ENCODE peak calls at places on chromosomes 13 and 19, in seven cellular contexts. I is left ventricle myocardium inferior, C is OCI-LY7, N is WERI-Rb-1, F is brain microvascular endothelial cell, Q is pancreas, H is left lung. T is an unnamed sample.

GRCh38 chr13:53001871-53002270 is 26.7 kb upstream of the OLFM4 start:
- DNase-seq in I (no peak), C (no peak), N (no peak), F (no peak), Q (no peak), H (no peak), T (no peak)

GRCh38 chr13:86974251-86974994 is 696.7 kb upstream of the SLITRK5 start:
- DNase-seq in I (no peak), C (no peak), N (no peak), F (no peak), Q (no peak), H (no peak), T (no peak)

GRCh38 chr19:53147645-53148044 is 11.2 kb downstream of the ZNF347 start:
- DNase-seq in I (no peak), C (no peak), N (no peak), F (no peak), Q (no peak), H (no peak), T (no peak)

GRCh38 chr13:49023441-49023840 is 47.7 kb downstream of the FNDC3A start:
- DNase-seq in I (no peak), C (no peak), N (no peak), F (peak), Q (no peak), H (no peak), T (no peak)

GRCh38 chr19:42095814-42096230 is 19.9 kb downstream of the ZNF574 start:
- DNase-seq in I (no peak), C (no peak), N (no peak), F (no peak), Q (no peak), H (no peak), T (no peak)

GRCh38 chr19:50230379-50231351 is 27.2 kb downstream of the MYH14 start:
- DNase-seq in I (peak), C (no peak), N (no peak), F (no peak), Q (no peak), H (no peak), T (no peak)

GRCh38 chr13:36819811-36820140 is 754 bp downstream of the RFXAP start:
- DNase-seq in I (no peak), C (no peak), N (peak), F (peak), Q (no peak), H (no peak), T (peak)

GRCh38 chr13:23928985-23929384 is 31.7 kb upstream of the C1QTNF9B start:
- DNase-seq in I (no peak), C (no peak), N (peak), F (peak), Q (no peak), H (no peak), T (no peak)

GRCh38 chr13:56932104-56932503 is 208.6 kb upstream of the PRR20A start:
- DNase-seq in I (no peak), C (no peak), N (no peak), F (no peak), Q (no peak), H (no peak), T (no peak)

GRCh38 chr19:2477732-2478191 is 1.8 kb downstream of the GADD45B start:
- DNase-seq in I (no peak), C (peak), N (no peak), F (no peak), Q (no peak), H (peak), T (peak)

GRCh38 chr19:11446652-11447301 is 11.3 kb downstream of the PRKCSH start:
- DNase-seq in I (peak), C (peak), N (peak), F (no peak), Q (peak), H (no peak), T (no peak)

GRCh38 chr19:40990972-40991381 is at the start of gene CYP2B6:
- DNase-seq in I (no peak), C (no peak), N (no peak), F (no peak), Q (no peak), H (no peak), T (no peak)
- TF ChIP-seq CTCF in I (no peak), C (no peak), N (no peak), F (no peak), Q (no peak), H (no peak), T (no peak)

GRCh38 chr13:79404361-79404760 is 1.7 kb downstream of the RBM26 start:
- DNase-seq in I (no peak), C (no peak), N (no peak), F (no peak), Q (no peak), H (no peak), T (peak)
- H3K4me3 ChIP-seq in I (peak), C (peak), N (peak), F (peak), Q (peak), H (peak), T (peak)

DNA sequence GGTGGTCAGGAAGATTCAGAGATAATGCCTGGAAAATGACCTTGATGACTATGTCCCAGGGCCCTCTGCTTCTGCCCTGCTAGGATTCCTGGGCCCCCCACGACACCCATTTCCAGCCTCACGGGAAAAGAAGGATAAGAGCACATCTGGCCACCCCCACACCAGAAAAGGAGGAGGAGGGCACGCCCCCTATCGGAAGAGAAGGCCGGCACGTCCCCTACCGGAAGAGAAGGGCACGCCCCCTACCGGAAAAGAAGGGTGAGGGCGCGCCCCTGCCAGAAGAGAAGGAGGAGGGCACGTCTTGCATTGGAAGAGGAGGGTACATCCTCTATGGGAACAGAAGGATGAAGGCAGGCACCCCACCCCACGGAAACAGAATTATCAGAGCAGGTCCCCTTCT is 84.3 kb downstream of the IER2 start:
- DNase-seq in I (peak), C (peak), N (peak), F (no peak), Q (peak), H (peak), T (peak)
- TF ChIP-seq CTCF in I (peak), C (peak), N (peak), F (peak), Q (peak), H (peak), T (peak)

DNA sequence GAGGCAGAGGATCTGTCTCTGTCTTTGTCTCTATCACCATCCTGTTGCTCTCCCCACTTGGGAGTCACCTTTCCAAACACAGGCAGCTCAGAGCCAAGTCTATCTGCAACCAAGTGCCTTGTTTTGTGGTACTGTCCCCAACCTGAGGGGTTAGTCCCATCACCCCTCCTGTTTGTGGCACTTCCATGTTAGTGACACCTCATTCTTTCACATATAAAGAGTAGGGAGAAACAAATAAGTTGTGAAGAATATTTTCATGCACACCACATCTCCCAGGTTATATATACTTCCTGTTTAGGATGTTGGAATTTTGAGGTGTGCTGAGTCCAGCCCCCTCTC is 3.7 kb downstream of the GDF15 start:
- DNase-seq in I (no peak), C (no peak), N (no peak), F (no peak), Q (no peak), H (no peak), T (no peak)
- H3K4me3 ChIP-seq in I (no peak), C (no peak), N (no peak), F (no peak), Q (no peak), H (no peak), T (no peak)

GRCh38 chr19:40682431-40682964 is 8.0 kb downstream of the NUMBL start:
- DNase-seq in I (no peak), C (no peak), N (no peak), F (no peak), Q (no peak), H (no peak), T (no peak)
- TF ChIP-seq CTCF in I (no peak), C (no peak), N (no peak), F (no peak), Q (no peak), H (no peak), T (no peak)

GRCh38 chr19:35509861-35510625 is 3.4 kb downstream of the DMKN start:
- DNase-seq in I (peak), C (peak), N (peak), F (no peak), Q (peak), H (peak), T (peak)

GRCh38 chr19:35512831-35513230 is 618 bp downstream of the DMKN start:
- DNase-seq in I (no peak), C (no peak), N (no peak), F (no peak), Q (no peak), H (no peak), T (no peak)

GRCh38 chr19:35509018-35509652 is 4.3 kb downstream of the DMKN start:
- DNase-seq in I (no peak), C (no peak), N (peak), F (no peak), Q (peak), H (peak), T (peak)

GRCh38 chr19:35511337-35511736 is 2.1 kb downstream of the DMKN start:
- DNase-seq in I (no peak), C (no peak), N (no peak), F (no peak), Q (no peak), H (no peak), T (no peak)

GRCh38 chr19:35510626-35510964 is 2.9 kb downstream of the DMKN start:
- DNase-seq in I (no peak), C (no peak), N (no peak), F (no peak), Q (no peak), H (no peak), T (no peak)
- H3K4me3 ChIP-seq in I (peak), C (no peak), N (no peak), F (no peak), Q (no peak), H (peak), T (no peak)

GRCh38 chr19:15432018-15432494 is 13.3 kb upstream of the AKAP8L start:
- DNase-seq in I (no peak), C (peak), N (no peak), F (no peak), Q (no peak), H (no peak), T (no peak)

GRCh38 chr19:15430526-15431120 is 11.8 kb upstream of the AKAP8L start:
- DNase-seq in I (no peak), C (no peak), N (no peak), F (no peak), Q (no peak), H (no peak), T (no peak)

GRCh38 chr19:15431396-15432017 is 12.7 kb upstream of the AKAP8L start:
- DNase-seq in I (no peak), C (no peak), N (no peak), F (no peak), Q (no peak), H (no peak), T (no peak)

GRCh38 chr19:15433519-15434069 is 14.8 kb upstream of the AKAP8L start:
- DNase-seq in I (no peak), C (no peak), N (no peak), F (no peak), Q (no peak), H (no peak), T (no peak)

GRCh38 chr19:15432629-15433518 is 14.1 kb upstream of the AKAP8L start:
- DNase-seq in I (peak), C (peak), N (peak), F (peak), Q (peak), H (peak), T (peak)
- TF ChIP-seq CTCF in I (no peak), C (no peak), N (no peak), F (no peak), Q (no peak), H (no peak), T (no peak)

DNA sequence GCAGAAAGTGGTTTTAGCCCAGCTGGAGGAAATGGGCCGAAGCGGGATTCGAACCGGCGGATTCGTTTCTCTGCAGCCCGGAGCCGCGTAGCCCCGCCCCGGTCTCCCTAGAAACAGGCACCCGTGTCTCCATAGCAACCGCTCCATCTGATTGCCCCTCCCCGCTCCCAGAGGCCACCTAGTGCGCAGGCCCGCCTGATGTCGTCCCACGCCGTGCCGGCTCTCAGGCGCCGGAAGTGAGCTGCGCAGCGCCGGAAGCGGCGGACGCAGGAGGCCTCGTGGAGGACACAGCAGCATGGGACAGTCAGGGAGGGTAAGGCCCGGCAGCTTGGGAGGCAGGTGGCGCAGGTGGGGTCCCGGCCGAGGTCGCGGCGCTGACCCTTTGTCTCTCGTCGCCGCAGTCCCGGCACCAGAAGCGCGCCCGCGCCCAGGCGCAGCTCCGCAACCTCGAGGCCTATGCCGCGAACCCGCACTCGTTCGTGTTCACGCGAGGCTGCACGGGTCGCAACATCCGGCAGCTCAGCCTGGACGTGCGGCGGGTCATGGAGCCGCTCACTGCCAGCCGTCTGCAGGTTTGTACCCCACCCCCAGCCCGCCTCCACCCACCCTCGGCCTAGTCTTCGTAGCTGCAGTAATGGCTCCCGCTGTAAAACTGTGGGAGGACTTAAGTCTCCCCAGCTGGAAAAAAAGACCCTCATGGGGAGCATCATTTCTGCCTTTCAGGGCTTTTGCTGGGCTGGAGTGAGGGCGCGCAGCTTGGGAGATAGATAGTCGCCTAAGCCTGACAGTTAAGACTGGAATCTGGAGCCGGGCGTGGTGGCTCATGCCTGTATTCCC is at the start of gene PPAN:
- DNase-seq in I (peak), C (peak), N (peak), F (peak), Q (peak), H (peak), T (peak)
- H3K4me3 ChIP-seq in I (peak), C (peak), N (peak), F (peak), Q (peak), H (peak), T (peak)

DNA sequence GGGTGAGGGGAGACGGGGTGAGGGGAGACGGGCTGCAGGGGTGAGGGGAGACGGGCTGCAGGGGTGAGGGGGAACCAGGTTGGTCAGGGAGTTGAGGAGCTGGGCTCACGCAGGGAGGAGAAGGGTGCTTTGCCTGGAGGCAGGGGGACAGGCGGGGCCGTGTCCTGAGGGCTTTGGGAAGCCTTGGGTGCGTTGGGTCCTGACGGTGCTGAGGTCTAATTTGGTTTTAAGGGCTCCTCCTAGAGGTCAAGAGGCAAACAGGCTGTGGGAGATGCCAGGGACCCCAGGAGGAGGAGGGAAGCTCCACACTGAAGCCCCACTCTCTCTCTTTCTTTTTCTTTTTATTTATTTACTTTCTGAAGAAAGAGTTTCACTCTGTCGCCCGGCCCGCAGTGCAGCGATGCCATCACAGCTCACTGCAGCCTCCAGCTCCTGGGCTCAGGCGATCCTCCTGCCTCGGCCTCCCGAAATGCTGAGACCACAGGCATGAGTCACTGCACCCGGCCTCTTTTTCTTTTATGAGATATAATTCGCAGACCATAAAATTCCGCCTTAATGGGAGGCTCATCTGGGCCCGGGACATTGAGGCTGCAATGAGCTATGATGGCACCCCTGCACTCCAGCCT is 9.3 kb upstream of the MISP start:
- DNase-seq in I (no peak), C (peak), N (peak), F (no peak), Q (no peak), H (no peak), T (peak)
- TF ChIP-seq CTCF in I (peak), C (peak), N (peak), F (peak), Q (no peak), H (no peak), T (peak)

DNA sequence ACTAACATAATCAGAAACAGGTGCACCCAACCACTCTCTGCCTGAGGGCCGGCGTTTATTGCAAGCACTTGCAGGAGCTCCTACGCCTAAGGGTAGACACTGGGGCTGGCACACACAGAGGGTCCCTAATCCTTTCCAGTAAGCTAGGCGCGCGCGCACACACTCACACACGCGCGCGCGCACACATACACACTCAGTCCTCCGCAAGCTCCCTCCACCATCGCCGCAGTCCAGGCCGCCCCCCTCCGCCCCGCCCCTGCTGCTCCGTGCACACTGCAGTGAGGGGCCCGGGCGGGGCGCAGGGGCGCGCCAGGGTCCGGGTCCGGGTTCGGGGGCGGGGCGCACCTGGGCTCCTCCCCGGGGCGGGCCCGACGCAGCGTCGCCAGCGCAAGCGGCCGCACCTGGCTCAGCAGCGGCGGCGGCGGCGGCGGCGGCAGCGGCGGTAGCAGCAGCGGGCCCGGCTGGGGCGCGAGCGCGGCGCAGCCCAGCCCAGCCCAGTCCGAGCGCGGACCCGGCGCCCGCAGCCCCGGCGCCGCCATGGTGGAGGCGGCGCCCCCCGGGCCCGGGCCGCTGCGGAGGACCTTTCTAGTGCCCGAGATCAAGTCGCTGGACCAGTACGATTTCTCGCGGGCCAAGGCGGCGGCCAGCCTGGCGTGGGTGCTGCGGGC is at the start of gene CAMSAP3:
- DNase-seq in I (no peak), C (peak), N (peak), F (no peak), Q (peak), H (no peak), T (peak)
- H3K4me3 ChIP-seq in I (peak), C (peak), N (peak), F (no peak), Q (peak), H (peak), T (peak)

T was measured in GM12865.